ENCODE peak calls at places on chromosomes 7 and 10, in ten cellular contexts. Z is transverse colon; L is NT2/D1; G is WTC11; C is GM20000; H is CD8-positive, alpha-beta memory T cell; Q is hypothalamus; E is RKO; T is ACHN; S is glutamatergic neuron. J is an unnamed sample.

GRCh38 chr7:110856704-110857103 is 234.2 kb upstream of the LRRN3 start:
- DNase-seq in Z (no peak), G (no peak), Q (no peak), L (no peak), E (no peak), T (no peak), C (no peak), S (no peak), H (no peak), J (no peak)

GRCh38 chr10:132638130-132638515 is 100.5 kb downstream of the INPP5A start:
- DNase-seq in S (peak), H (no peak), Z (no peak), E (no peak), T (no peak), C (no peak), Q (no peak), L (no peak), G (no peak), J (no peak)

GRCh38 chr10:12448729-12449391 is 99.5 kb downstream of the CAMK1D start:
- DNase-seq in C (peak), Q (no peak), S (no peak), L (no peak), Z (peak), T (peak), H (peak), G (no peak), E (peak), J (peak)

GRCh38 chr7:110521357-110521756 is 569.6 kb upstream of the LRRN3 start:
- DNase-seq in S (no peak), Q (no peak), T (no peak), C (no peak), G (no peak), L (no peak), H (no peak), E (no peak), Z (no peak), J (no peak)

GRCh38 chr7:74104702-74105101 is 21.1 kb downstream of the LIMK1 start:
- DNase-seq in S (no peak), L (no peak), T (peak), E (no peak), H (no peak), C (no peak), Z (no peak), G (no peak), Q (no peak), J (no peak)

GRCh38 chr7:101743995-101744360 is 73.4 kb upstream of the CUX1 start:
- DNase-seq in H (no peak), L (peak), G (peak), Q (no peak), E (no peak), Z (peak), C (peak), T (no peak), S (peak), J (no peak)

GRCh38 chr10:121994429-121994881 is 5.5 kb downstream of the TACC2 start:
- DNase-seq in E (no peak), C (no peak), G (peak), T (no peak), Z (peak), Q (peak), S (peak), L (no peak), H (no peak), J (no peak)

GRCh38 chr10:102676916-102677315 is 32.6 kb downstream of the TRIM8 start:
- DNase-seq in L (no peak), Q (no peak), S (no peak), T (no peak), C (no peak), E (no peak), H (no peak), Z (no peak), G (no peak), J (no peak)

GRCh38 chr10:127715249-127715648 is 21.7 kb upstream of the FOXI2 start:
- DNase-seq in C (no peak), E (no peak), L (no peak), G (no peak), H (no peak), T (no peak), S (no peak), Z (no peak), Q (no peak), J (no peak)

GRCh38 chr10:89032141-89032814 is 41.7 kb downstream of the FAS start:
- DNase-seq in C (peak), H (no peak), E (peak), T (peak), G (no peak), S (no peak), Z (no peak), Q (no peak), L (peak), J (no peak)

GRCh38 chr10:107614939-107615665 is 450.6 kb upstream of the SORCS1 start:
- DNase-seq in S (no peak), H (no peak), G (no peak), T (no peak), Q (no peak), L (no peak), Z (no peak), E (no peak), C (no peak), J (no peak)

GRCh38 chr10:34739915-34740314 is 75.2 kb downstream of the PARD3 start:
- DNase-seq in Q (no peak), G (peak), L (peak), E (no peak), Z (peak), T (peak), C (no peak), S (peak), H (no peak), J (no peak)

GRCh38 chr10:124000792-124001201 is 92.6 kb downstream of the CHST15 start:
- DNase-seq in Z (no peak), S (peak), E (no peak), T (no peak), G (no peak), C (no peak), L (no peak), Q (no peak), H (no peak), J (no peak)

GRCh38 chr7:1160665-1161010 is 642 bp upstream of the ZFAND2A start:
- DNase-seq in G (no peak), C (peak), Q (peak), L (no peak), E (no peak), T (peak), H (no peak), S (peak), Z (peak), J (no peak)

GRCh38 chr10:126233721-126234120 is 154.6 kb downstream of the ADAM12 start:
- DNase-seq in L (no peak), Q (no peak), S (no peak), Z (no peak), T (no peak), E (no peak), G (no peak), H (no peak), C (no peak), J (no peak)

GRCh38 chr7:47221826-47222225 is 360.1 kb downstream of the TNS3 start:
- DNase-seq in H (no peak), G (no peak), Z (no peak), S (no peak), Q (no peak), C (no peak), T (no peak), L (no peak), E (no peak), J (no peak)